ENCODE peak calls at places on chromosomes 12 and 14, in five cellular contexts. One of them, this sample, is unnamed.

GRCh38 chr14:23929822-23930294 is 23.7 kb upstream of the DHRS4 start:
- DNase-seq in OCI-LY7: peak; percentile 81
- DNase-seq in CD4-positive, alpha-beta T cell: peak; percentile 85
- DNase-seq in GM23248: peak; percentile 71
- DNase-seq in H9: peak; percentile 83
- DNase-seq in this sample: peak; percentile 80

GRCh38 chr12:95674631-95675030 is 115.9 kb downstream of the NTN4 start:
- DNase-seq in CD4-positive, alpha-beta T cell: no peak
- DNase-seq in H9: no peak
- DNase-seq in OCI-LY7: no peak
- DNase-seq in GM23248: peak; percentile 5
- DNase-seq in this sample: no peak

GRCh38 chr12:116368196-116369194 is 91.0 kb upstream of the MED13L start:
- DNase-seq in CD4-positive, alpha-beta T cell: no peak
- DNase-seq in OCI-LY7: no peak
- DNase-seq in GM23248: no peak
- DNase-seq in H9: no peak
- DNase-seq in this sample: no peak

GRCh38 chr12:119412811-119413794 is 78.6 kb downstream of the CCDC60 start:
- DNase-seq in GM23248: peak; percentile 58
- DNase-seq in OCI-LY7: peak; percentile 47
- DNase-seq in H9: peak; percentile 88
- DNase-seq in CD4-positive, alpha-beta T cell: no peak
- DNase-seq in this sample: peak; percentile 62

GRCh38 chr14:90720336-90720735 is 95.9 kb downstream of the TTC7B start:
- DNase-seq in CD4-positive, alpha-beta T cell: no peak
- DNase-seq in H9: no peak
- DNase-seq in OCI-LY7: no peak
- DNase-seq in GM23248: no peak
- DNase-seq in this sample: no peak

GRCh38 chr14:61565836-61566536 is 129.3 kb upstream of the HIF1A start:
- DNase-seq in OCI-LY7: no peak
- DNase-seq in H9: no peak
- DNase-seq in GM23248: peak; percentile 91
- DNase-seq in CD4-positive, alpha-beta T cell: no peak
- DNase-seq in this sample: no peak

GRCh38 chr12:19498099-19498498 is 58.8 kb downstream of the AEBP2 start:
- DNase-seq in CD4-positive, alpha-beta T cell: no peak
- DNase-seq in OCI-LY7: no peak
- DNase-seq in H9: no peak
- DNase-seq in GM23248: no peak
- DNase-seq in this sample: no peak

GRCh38 chr12:47734725-47735480 is 9.6 kb upstream of the ENDOU start:
- DNase-seq in H9: peak; percentile 66
- DNase-seq in OCI-LY7: no peak
- DNase-seq in CD4-positive, alpha-beta T cell: no peak
- DNase-seq in GM23248: no peak
- DNase-seq in this sample: no peak

GRCh38 chr14:69945905-69946304 is 66.7 kb downstream of the SMOC1 start:
- DNase-seq in CD4-positive, alpha-beta T cell: no peak
- DNase-seq in H9: no peak
- DNase-seq in GM23248: no peak
- DNase-seq in OCI-LY7: no peak
- DNase-seq in this sample: no peak

GRCh38 chr14:54420478-54421116 is 20.6 kb downstream of the CNIH1 start:
- DNase-seq in OCI-LY7: peak; percentile 35
- DNase-seq in GM23248: peak; percentile 74
- DNase-seq in CD4-positive, alpha-beta T cell: no peak
- DNase-seq in H9: no peak
- DNase-seq in this sample: no peak

GRCh38 chr12:114664661-114665320 is 19.2 kb downstream of the TBX3 start:
- DNase-seq in H9: peak; percentile 59
- DNase-seq in OCI-LY7: no peak
- DNase-seq in CD4-positive, alpha-beta T cell: no peak
- DNase-seq in GM23248: no peak
- DNase-seq in this sample: no peak

GRCh38 chr12:95605087-95605486 is 53.8 kb upstream of the USP44 start:
- DNase-seq in GM23248: peak; percentile 40
- DNase-seq in H9: no peak
- DNase-seq in CD4-positive, alpha-beta T cell: no peak
- DNase-seq in OCI-LY7: no peak
- DNase-seq in this sample: no peak

GRCh38 chr12:26226629-26227375 is 31.4 kb downstream of the SSPN start:
- DNase-seq in GM23248: peak; percentile 56
- DNase-seq in CD4-positive, alpha-beta T cell: no peak
- DNase-seq in H9: peak; percentile 76
- DNase-seq in OCI-LY7: no peak
- DNase-seq in this sample: no peak

GRCh38 chr14:94401083-94401482 is 12.7 kb upstream of the SERPINA1 start:
- DNase-seq in CD4-positive, alpha-beta T cell: no peak
- DNase-seq in OCI-LY7: no peak
- DNase-seq in GM23248: peak; percentile 70
- DNase-seq in H9: no peak
- DNase-seq in this sample: no peak

GRCh38 chr14:71665157-71665556 is 267.1 kb upstream of the RGS6 start:
- DNase-seq in H9: no peak
- DNase-seq in CD4-positive, alpha-beta T cell: no peak
- DNase-seq in GM23248: peak; percentile 97
- DNase-seq in OCI-LY7: no peak
- DNase-seq in this sample: no peak

GRCh38 chr12:11797317-11797913 is 147.9 kb downstream of the ETV6 start:
- DNase-seq in H9: no peak
- DNase-seq in OCI-LY7: no peak
- DNase-seq in GM23248: peak; percentile 38
- DNase-seq in CD4-positive, alpha-beta T cell: no peak
- DNase-seq in this sample: peak; percentile 81

GRCh38 chr12:107415066-107415465 is 270.5 kb upstream of the PWP1 start:
- DNase-seq in GM23248: peak; percentile 89
- DNase-seq in CD4-positive, alpha-beta T cell: no peak
- DNase-seq in OCI-LY7: no peak
- DNase-seq in H9: no peak
- DNase-seq in this sample: no peak

GRCh38 chr12:70466753-70467152 is 100.7 kb downstream of the KCNMB4 start:
- DNase-seq in CD4-positive, alpha-beta T cell: no peak
- DNase-seq in H9: no peak
- DNase-seq in GM23248: no peak
- DNase-seq in OCI-LY7: no peak
- DNase-seq in this sample: no peak

GRCh38 chr12:123063535-123063934 is 83.1 kb downstream of the ARL6IP4 start:
- DNase-seq in H9: peak; percentile 84
- DNase-seq in GM23248: peak; percentile 35
- DNase-seq in OCI-LY7: peak; percentile 87
- DNase-seq in CD4-positive, alpha-beta T cell: no peak
- DNase-seq in this sample: no peak

GRCh38 chr12:52033506-52034258 is 17.6 kb upstream of the NR4A1 start:
- DNase-seq in CD4-positive, alpha-beta T cell: no peak
- DNase-seq in OCI-LY7: peak; percentile 18
- DNase-seq in GM23248: no peak
- DNase-seq in H9: no peak
- DNase-seq in this sample: peak; percentile 73

GRCh38 chr14:63342381-63342780 is 23.6 kb upstream of the GPHB5 start:
- DNase-seq in GM23248: peak; percentile 44
- DNase-seq in OCI-LY7: no peak
- DNase-seq in H9: no peak
- DNase-seq in CD4-positive, alpha-beta T cell: no peak
- DNase-seq in this sample: no peak

GRCh38 chr12:89951050-89951693 is 242.5 kb upstream of the ATP2B1 start:
- DNase-seq in H9: no peak
- DNase-seq in GM23248: peak; percentile 79
- DNase-seq in OCI-LY7: no peak
- DNase-seq in CD4-positive, alpha-beta T cell: no peak
- DNase-seq in this sample: no peak

GRCh38 chr14:49218436-49219092 is 367.6 kb downstream of the RPS29 start:
- DNase-seq in H9: no peak
- DNase-seq in GM23248: peak; percentile 27
- DNase-seq in CD4-positive, alpha-beta T cell: no peak
- DNase-seq in OCI-LY7: no peak
- DNase-seq in this sample: peak; percentile 30

GRCh38 chr12:26566670-26567069 is 266.3 kb downstream of the ITPR2 start:
- DNase-seq in CD4-positive, alpha-beta T cell: no peak
- DNase-seq in GM23248: peak; percentile 12
- DNase-seq in OCI-LY7: no peak
- DNase-seq in H9: no peak
- DNase-seq in this sample: no peak

GRCh38 chr12:93689076-93689834 is 12.1 kb downstream of the CRADD start:
- DNase-seq in GM23248: no peak
- DNase-seq in H9: no peak
- DNase-seq in OCI-LY7: no peak
- DNase-seq in CD4-positive, alpha-beta T cell: no peak
- DNase-seq in this sample: no peak

GRCh38 chr12:54016478-54016964 is 7.7 kb downstream of the HOXC8 start:
- DNase-seq in OCI-LY7: no peak
- DNase-seq in GM23248: peak; percentile 95
- DNase-seq in H9: no peak
- DNase-seq in CD4-positive, alpha-beta T cell: no peak
- DNase-seq in this sample: peak; percentile 46

GRCh38 chr12:54018608-54018984 is 9.6 kb upstream of the HOXC6 start:
- DNase-seq in CD4-positive, alpha-beta T cell: no peak
- DNase-seq in OCI-LY7: peak; percentile 38
- DNase-seq in GM23248: peak; percentile 76
- DNase-seq in H9: no peak
- DNase-seq in this sample: peak; percentile 90

GRCh38 chr12:54016051-54016450 is 7.3 kb downstream of the HOXC8 start:
- DNase-seq in GM23248: no peak
- DNase-seq in CD4-positive, alpha-beta T cell: no peak
- DNase-seq in H9: no peak
- DNase-seq in OCI-LY7: no peak
- DNase-seq in this sample: no peak

GRCh38 chr12:54017845-54018607 is 9.2 kb downstream of the HOXC8 start:
- DNase-seq in GM23248: peak; percentile 97
- DNase-seq in CD4-positive, alpha-beta T cell: peak; percentile 44
- DNase-seq in H9: peak; percentile 93
- DNase-seq in OCI-LY7: peak; percentile 98
- DNase-seq in this sample: peak; percentile 96

GRCh38 chr12:54017027-54017788 is 8.4 kb downstream of the HOXC8 start:
- DNase-seq in GM23248: peak; percentile 71
- DNase-seq in H9: peak; percentile 68
- DNase-seq in CD4-positive, alpha-beta T cell: no peak
- DNase-seq in OCI-LY7: peak; percentile 77
- DNase-seq in this sample: no peak
- H3K9me3 ChIP-seq in GM23248: no peaks in the 10 kb centered on the region
- H3K9me3 ChIP-seq in H9: no peaks in the 10 kb centered on the region
- H3K9me3 ChIP-seq in CD4-positive, alpha-beta T cell: no peaks in the 10 kb centered on the region
- H3K9me3 ChIP-seq in OCI-LY7: no peaks in the 10 kb centered on the region
- H3K9me3 ChIP-seq in this sample: no peaks in the 10 kb centered on the region

GRCh38 chr14:106625181-106625580 is 1098.8 kb downstream of the TMEM121 start:
- DNase-seq in OCI-LY7: no peak
- DNase-seq in H9: no peak
- DNase-seq in GM23248: no peak
- DNase-seq in CD4-positive, alpha-beta T cell: no peak
- DNase-seq in this sample: no peak

GRCh38 chr14:106619618-106620017 is 1093.2 kb downstream of the TMEM121 start:
- DNase-seq in H9: no peak
- DNase-seq in CD4-positive, alpha-beta T cell: no peak
- DNase-seq in GM23248: no peak
- DNase-seq in OCI-LY7: no peak
- DNase-seq in this sample: no peak

GRCh38 chr14:106620368-106620767 is 1094.0 kb downstream of the TMEM121 start:
- DNase-seq in H9: no peak
- DNase-seq in CD4-positive, alpha-beta T cell: no peak
- DNase-seq in GM23248: no peak
- DNase-seq in OCI-LY7: no peak
- DNase-seq in this sample: no peak

DNA sequence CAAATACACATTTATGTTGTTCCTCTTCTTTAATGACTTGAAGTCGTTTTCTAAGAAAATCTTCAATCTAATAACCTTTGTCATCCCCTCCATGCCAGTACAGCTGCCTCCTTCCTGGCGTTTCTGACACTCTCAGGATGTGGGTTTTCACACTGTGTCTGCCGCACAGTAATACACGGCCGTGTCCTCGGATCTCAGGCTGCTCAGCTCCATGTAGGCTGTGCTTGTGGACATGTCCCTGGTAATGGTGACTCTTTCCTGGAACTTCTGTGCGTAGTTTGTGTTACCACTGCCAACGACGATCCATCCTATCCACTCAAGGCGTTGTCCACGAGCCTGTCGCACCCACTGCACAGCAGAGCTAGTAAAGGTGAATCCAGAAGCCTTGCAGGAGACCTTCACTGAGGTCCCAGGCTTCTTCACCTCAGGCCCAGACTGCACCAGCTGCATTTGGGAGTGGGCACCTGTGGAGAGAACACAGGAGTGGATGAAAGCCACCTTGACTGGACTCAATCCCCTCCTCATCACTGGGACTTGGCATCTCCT is 1095.9 kb downstream of the TMEM121 start:
- DNase-seq in CD4-positive, alpha-beta T cell: no peak
- DNase-seq in GM23248: no peak
- DNase-seq in H9: no peak
- DNase-seq in OCI-LY7: no peak
- DNase-seq in this sample: no peak
- H3K9me3 ChIP-seq in CD4-positive, alpha-beta T cell: no peaks in the 10 kb centered on the region
- H3K9me3 ChIP-seq in GM23248: no peaks in the 10 kb centered on the region
- H3K9me3 ChIP-seq in H9: peaks cover 83% of the 10 kb centered on the region
- H3K9me3 ChIP-seq in OCI-LY7: no peaks in the 10 kb centered on the region
- H3K9me3 ChIP-seq in this sample: no peaks in the 10 kb centered on the region

GRCh38 chr12:34302131-34302885 is 280.0 kb downstream of the ALG10 start:
- DNase-seq in GM23248: no peak
- DNase-seq in CD4-positive, alpha-beta T cell: no peak
- DNase-seq in H9: no peak
- DNase-seq in OCI-LY7: no peak
- DNase-seq in this sample: peak; percentile 10
- H3K9me3 ChIP-seq in GM23248: no peaks in the 10 kb centered on the region
- H3K9me3 ChIP-seq in CD4-positive, alpha-beta T cell: peaks cover 62% of the 10 kb centered on the region
- H3K9me3 ChIP-seq in H9: peaks cover 56% of the 10 kb centered on the region
- H3K9me3 ChIP-seq in OCI-LY7: peaks cover 4% of the 10 kb centered on the region
- H3K9me3 ChIP-seq in this sample: no peaks in the 10 kb centered on the region

GRCh38 chr14:106509176-106509575 is 982.8 kb downstream of the TMEM121 start:
- DNase-seq in GM23248: no peak
- DNase-seq in OCI-LY7: no peak
- DNase-seq in CD4-positive, alpha-beta T cell: no peak
- DNase-seq in H9: no peak
- DNase-seq in this sample: no peak
- H3K9me3 ChIP-seq in GM23248: no peaks in the 10 kb centered on the region
- H3K9me3 ChIP-seq in OCI-LY7: no peaks in the 10 kb centered on the region
- H3K9me3 ChIP-seq in CD4-positive, alpha-beta T cell: no peaks in the 10 kb centered on the region
- H3K9me3 ChIP-seq in H9: peaks cover 100% of the 10 kb centered on the region
- H3K9me3 ChIP-seq in this sample: no peaks in the 10 kb centered on the region

This sample was measured in aorta.